ENCODE peak calls at places on chromosomes 4 and X, in four cellular contexts. One of them, this sample, is unnamed.

GRCh38 chr4:165464813-165465381 is 86.1 kb downstream of the CPE start:
- DNase-seq in HepG2: peak
- DNase-seq in K562: peak
- DNase-seq in HCT116: no peak
- DNase-seq in this sample: no peak

GRCh38 chr4:85448880-85449763 is 25.8 kb upstream of the ARHGAP24 start:
- DNase-seq in HepG2: no peak
- DNase-seq in K562: no peak
- DNase-seq in HCT116: no peak
- DNase-seq in this sample: no peak

GRCh38 chr4:172688536-172688935 is 480.1 kb upstream of the GALNT7 start:
- DNase-seq in HepG2: no peak
- DNase-seq in K562: no peak
- DNase-seq in HCT116: no peak
- DNase-seq in this sample: no peak

GRCh38 chrX:52346462-52347165 is 22.2 kb upstream of the XAGE2 start:
- DNase-seq in HepG2: no peak
- DNase-seq in K562: no peak
- DNase-seq in HCT116: peak
- DNase-seq in this sample: peak

GRCh38 chrX:16970977-16971376 is 24.5 kb downstream of the REPS2 start:
- DNase-seq in HepG2: no peak
- DNase-seq in K562: no peak
- DNase-seq in HCT116: no peak
- DNase-seq in this sample: no peak

GRCh38 chr4:41384992-41385391 is 128.3 kb downstream of the UCHL1 start:
- DNase-seq in HepG2: no peak
- DNase-seq in K562: peak
- DNase-seq in HCT116: no peak
- DNase-seq in this sample: no peak

GRCh38 chr4:4217123-4217522 is 9.6 kb downstream of the OTOP1 start:
- DNase-seq in HepG2: no peak
- DNase-seq in K562: no peak
- DNase-seq in HCT116: no peak
- DNase-seq in this sample: no peak

GRCh38 chrX:29397506-29397905 is 810.3 kb downstream of the IL1RAPL1 start:
- DNase-seq in HepG2: no peak
- DNase-seq in K562: no peak
- DNase-seq in HCT116: no peak
- DNase-seq in this sample: no peak

GRCh38 chr4:7808752-7809151 is 130.9 kb downstream of the AFAP1 start:
- DNase-seq in HepG2: no peak
- DNase-seq in K562: no peak
- DNase-seq in HCT116: no peak
- DNase-seq in this sample: no peak

GRCh38 chr4:6909970-6910339 is 329 bp downstream of the TBC1D14 start:
- DNase-seq in HepG2: no peak
- DNase-seq in K562: no peak
- DNase-seq in HCT116: no peak
- DNase-seq in this sample: no peak

GRCh38 chrX:42751573-42751972 is 26.4 kb downstream of the PPP1R2C start:
- DNase-seq in HepG2: no peak
- DNase-seq in K562: no peak
- DNase-seq in HCT116: no peak
- DNase-seq in this sample: no peak

GRCh38 chr4:172708184-172708583 is 460.4 kb upstream of the GALNT7 start:
- DNase-seq in HepG2: no peak
- DNase-seq in K562: no peak
- DNase-seq in HCT116: no peak
- DNase-seq in this sample: no peak

GRCh38 chrX:28659269-28659668 is 72.0 kb downstream of the IL1RAPL1 start:
- DNase-seq in HepG2: no peak
- DNase-seq in K562: peak
- DNase-seq in HCT116: no peak
- DNase-seq in this sample: no peak

GRCh38 chr4:11693693-11694092 is 265.0 kb upstream of the HS3ST1 start:
- DNase-seq in HepG2: no peak
- DNase-seq in K562: no peak
- DNase-seq in HCT116: no peak
- DNase-seq in this sample: no peak

GRCh38 chrX:151505796-151506195 is 57.7 kb upstream of the PASD1 start:
- DNase-seq in HepG2: peak
- DNase-seq in K562: peak
- DNase-seq in HCT116: peak
- DNase-seq in this sample: no peak

GRCh38 chr4:40316782-40317635 is 18.1 kb upstream of the CHRNA9 start:
- DNase-seq in HepG2: peak
- DNase-seq in K562: peak
- DNase-seq in HCT116: peak
- DNase-seq in this sample: peak

GRCh38 chr4:52709155-52709554 is 42.1 kb downstream of the ERVMER34-1 start:
- DNase-seq in HepG2: no peak
- DNase-seq in K562: no peak
- DNase-seq in HCT116: no peak
- DNase-seq in this sample: no peak

GRCh38 chr4:71240094-71240493 is 98.7 kb upstream of the SLC4A4 start:
- DNase-seq in HepG2: no peak
- DNase-seq in K562: no peak
- DNase-seq in HCT116: no peak
- DNase-seq in this sample: no peak

GRCh38 chr4:15714616-15715015 is 11.8 kb downstream of the BST1 start:
- DNase-seq in HepG2: no peak
- DNase-seq in K562: peak
- DNase-seq in HCT116: no peak
- DNase-seq in this sample: no peak

GRCh38 chr4:15712214-15712613 is 9.3 kb downstream of the BST1 start:
- DNase-seq in HepG2: no peak
- DNase-seq in K562: no peak
- DNase-seq in HCT116: no peak
- DNase-seq in this sample: no peak

GRCh38 chr4:15717126-15717525 is 14.3 kb downstream of the BST1 start:
- DNase-seq in HepG2: no peak
- DNase-seq in K562: no peak
- DNase-seq in HCT116: no peak
- DNase-seq in this sample: no peak

GRCh38 chr4:15711762-15712161 is 8.9 kb downstream of the BST1 start:
- DNase-seq in HepG2: no peak
- DNase-seq in K562: no peak
- DNase-seq in HCT116: no peak
- DNase-seq in this sample: no peak

GRCh38 chr4:15714141-15714540 is 11.3 kb downstream of the BST1 start:
- DNase-seq in HepG2: no peak
- DNase-seq in K562: no peak
- DNase-seq in HCT116: no peak
- DNase-seq in this sample: no peak
- TF ChIP-seq TCF7L2 in HepG2: no peak
- TF ChIP-seq TCF7L2 in K562: no peak
- TF ChIP-seq TCF7L2 in HCT116: no peak
- TF ChIP-seq TCF7L2 in this sample: no peak

DNA sequence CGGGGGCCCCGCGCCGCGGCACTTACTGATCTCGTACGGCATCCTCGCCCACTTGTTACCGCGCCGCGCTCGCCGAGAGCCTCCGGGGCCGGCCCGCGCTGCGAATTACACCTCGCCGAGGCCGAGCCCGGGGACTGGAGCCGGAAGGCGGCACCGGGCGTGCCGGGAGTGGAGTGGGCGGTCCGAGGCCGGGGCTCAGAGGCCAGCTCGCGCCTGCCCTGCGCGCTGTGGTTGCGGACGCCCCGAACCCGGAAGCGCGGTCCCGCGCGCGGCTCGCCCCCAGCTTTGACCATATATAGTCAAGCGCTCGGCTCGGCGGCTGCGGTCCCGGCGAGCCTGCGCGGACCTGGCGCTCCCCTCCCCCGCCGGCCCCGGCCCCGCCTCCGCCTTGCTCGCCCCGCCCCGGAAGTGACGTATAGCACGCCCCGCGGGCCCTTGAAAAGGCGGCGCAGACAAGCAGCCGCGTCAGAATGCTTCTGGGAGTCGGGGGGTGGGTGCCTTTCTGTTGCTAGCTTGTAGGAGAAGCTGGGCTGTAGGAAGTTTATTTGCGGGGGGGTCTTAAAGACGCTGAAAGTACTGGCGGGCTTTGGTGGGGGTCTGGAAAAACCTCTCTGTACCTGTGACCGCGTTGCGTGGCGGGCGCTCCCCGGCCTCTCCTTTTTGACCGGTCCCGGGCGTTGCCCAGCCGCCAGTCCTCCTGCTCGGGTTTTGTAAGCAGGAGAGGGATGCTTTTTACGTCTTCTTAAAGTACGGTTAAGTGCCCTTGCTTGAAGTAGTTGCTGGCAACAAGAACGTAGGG is at the start of gene WDR1:
- DNase-seq in HepG2: peak
- DNase-seq in K562: peak
- DNase-seq in HCT116: peak
- DNase-seq in this sample: peak
- TF ChIP-seq REST in HepG2: no peak
- TF ChIP-seq REST in K562: no peak
- TF ChIP-seq REST in HCT116: no peak
- TF ChIP-seq REST in this sample: no peak

GRCh38 chr4:174084542-174084941 is 198.9 kb downstream of the FBXO8 start:
- DNase-seq in HepG2: no peak
- DNase-seq in K562: no peak
- DNase-seq in HCT116: no peak
- DNase-seq in this sample: no peak

GRCh38 chr4:174084981-174085380 is 198.5 kb downstream of the FBXO8 start:
- DNase-seq in HepG2: no peak
- DNase-seq in K562: no peak
- DNase-seq in HCT116: no peak
- DNase-seq in this sample: no peak

GRCh38 chr4:174080361-174080760 is 203.1 kb downstream of the FBXO8 start:
- DNase-seq in HepG2: no peak
- DNase-seq in K562: no peak
- DNase-seq in HCT116: no peak
- DNase-seq in this sample: no peak
- TF ChIP-seq TCF7L2 in HepG2: no peak
- TF ChIP-seq TCF7L2 in K562: no peak
- TF ChIP-seq TCF7L2 in HCT116: no peak
- TF ChIP-seq TCF7L2 in this sample: no peak

GRCh38 chrX:153935326-153935851 is 552 bp upstream of the NAA10 start:
- DNase-seq in HepG2: no peak
- DNase-seq in K562: peak
- DNase-seq in HCT116: no peak
- DNase-seq in this sample: no peak

GRCh38 chrX:153939573-153939972 is 4.7 kb upstream of the NAA10 start:
- DNase-seq in HepG2: no peak
- DNase-seq in K562: no peak
- DNase-seq in HCT116: no peak
- DNase-seq in this sample: no peak

GRCh38 chrX:153934473-153935325 is at the start of gene NAA10:
- DNase-seq in HepG2: peak
- DNase-seq in K562: peak
- DNase-seq in HCT116: no peak
- DNase-seq in this sample: no peak

GRCh38 chrX:153938226-153938786 is 3.5 kb upstream of the NAA10 start:
- DNase-seq in HepG2: no peak
- DNase-seq in K562: no peak
- DNase-seq in HCT116: no peak
- DNase-seq in this sample: no peak

GRCh38 chrX:153937056-153937455 is 2.2 kb upstream of the NAA10 start:
- DNase-seq in HepG2: no peak
- DNase-seq in K562: no peak
- DNase-seq in HCT116: no peak
- DNase-seq in this sample: no peak
- TF ChIP-seq REST in HepG2: no peak
- TF ChIP-seq REST in K562: no peak
- TF ChIP-seq REST in HCT116: no peak
- TF ChIP-seq REST in this sample: no peak

DNA sequence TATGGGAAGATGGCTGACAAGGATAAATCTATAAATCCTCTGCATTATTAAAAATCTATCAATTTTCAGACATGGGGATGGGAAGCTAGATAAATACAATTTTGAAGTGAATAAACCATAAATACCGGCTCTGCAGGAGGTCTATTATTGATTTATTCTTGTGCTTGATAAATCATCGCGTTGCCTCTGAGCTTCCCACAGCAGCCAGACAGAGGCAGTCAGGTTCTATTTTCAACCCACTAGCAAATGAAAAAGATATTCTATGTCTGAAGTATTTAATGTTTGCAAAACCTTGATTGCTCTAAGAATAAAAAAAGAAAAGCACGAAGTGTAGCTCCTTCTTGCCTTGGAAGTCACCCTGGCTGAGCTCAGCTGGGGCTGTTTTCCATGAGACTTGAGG is 216.2 kb downstream of the DHRSX start:
- DNase-seq in HepG2: no peak
- DNase-seq in K562: no peak
- DNase-seq in HCT116: no peak
- DNase-seq in this sample: no peak
- TF ChIP-seq TCF7L2 in HepG2: no peak
- TF ChIP-seq TCF7L2 in K562: no peak
- TF ChIP-seq TCF7L2 in HCT116: no peak
- TF ChIP-seq TCF7L2 in this sample: no peak

This sample was measured in Panc1.